ENCODE peak calls at places on chromosome 19, in five cellular contexts. One of them, this sample, is unnamed.
A peak's percentile ranks its signal among the peaks of the same experiment; 100 is the strongest.

GRCh38 chr19:13165091-13165997 is 15.1 kb downstream of the IER2 start:
- DNase-seq in body of pancreas: no peak
- DNase-seq in tibial nerve: no peak
- DNase-seq in adrenal gland: no peak
- DNase-seq in uterus: no peak
- DNase-seq in this sample: no peak

GRCh38 chr19:2453431-2454025 is 3.2 kb downstream of the LMNB2 start:
- DNase-seq in tibial nerve: no peak
- DNase-seq in body of pancreas: no peak
- DNase-seq in adrenal gland: no peak
- DNase-seq in uterus: no peak
- DNase-seq in this sample: no peak

GRCh38 chr19:2488942-2489731 is 13.2 kb downstream of the GADD45B start:
- DNase-seq in adrenal gland: peak; percentile 73
- DNase-seq in body of pancreas: peak; percentile 83
- DNase-seq in uterus: no peak
- DNase-seq in tibial nerve: no peak
- DNase-seq in this sample: peak; percentile 50

GRCh38 chr19:46955114-46955812 is 64.4 kb upstream of the NPAS1 start:
- DNase-seq in tibial nerve: no peak
- DNase-seq in adrenal gland: no peak
- DNase-seq in body of pancreas: no peak
- DNase-seq in uterus: no peak
- DNase-seq in this sample: no peak

GRCh38 chr19:443005-443404 is 17.8 kb downstream of the SHC2 start:
- DNase-seq in adrenal gland: no peak
- DNase-seq in body of pancreas: no peak
- DNase-seq in tibial nerve: no peak
- DNase-seq in uterus: no peak
- DNase-seq in this sample: no peak

GRCh38 chr19:38924383-38924782 is 6.2 kb downstream of the SARS2 start:
- DNase-seq in tibial nerve: no peak
- DNase-seq in uterus: no peak
- DNase-seq in body of pancreas: no peak
- DNase-seq in adrenal gland: no peak
- DNase-seq in this sample: no peak

GRCh38 chr19:4597278-4597974 is 37.9 kb upstream of the SEMA6B start:
- DNase-seq in uterus: no peak
- DNase-seq in tibial nerve: no peak
- DNase-seq in body of pancreas: no peak
- DNase-seq in adrenal gland: no peak
- DNase-seq in this sample: no peak

GRCh38 chr19:19749332-19750130 is 16.6 kb upstream of the ZNF14 start:
- DNase-seq in body of pancreas: no peak
- DNase-seq in tibial nerve: no peak
- DNase-seq in uterus: no peak
- DNase-seq in adrenal gland: no peak
- DNase-seq in this sample: no peak

GRCh38 chr19:47464619-47465018 is 7.1 kb downstream of the SLC8A2 start:
- DNase-seq in body of pancreas: no peak
- DNase-seq in uterus: no peak
- DNase-seq in tibial nerve: no peak
- DNase-seq in adrenal gland: no peak
- DNase-seq in this sample: no peak

GRCh38 chr19:15374796-15375440 is 4.7 kb downstream of the AKAP8 start:
- DNase-seq in adrenal gland: peak; percentile 94
- DNase-seq in uterus: peak; percentile 52
- DNase-seq in body of pancreas: no peak
- DNase-seq in tibial nerve: no peak
- DNase-seq in this sample: peak; percentile 81

GRCh38 chr19:43847246-43847645 is 20.1 kb downstream of the ZNF283 start:
- DNase-seq in body of pancreas: no peak
- DNase-seq in uterus: no peak
- DNase-seq in adrenal gland: no peak
- DNase-seq in tibial nerve: no peak
- DNase-seq in this sample: no peak

GRCh38 chr19:17616961-17617806 is 61.7 kb downstream of the COLGALT1 start:
- DNase-seq in uterus: no peak
- DNase-seq in tibial nerve: no peak
- DNase-seq in adrenal gland: no peak
- DNase-seq in body of pancreas: no peak
- DNase-seq in this sample: no peak

GRCh38 chr19:50425581-50425980 is 6.8 kb downstream of the SPIB start:
- DNase-seq in uterus: no peak
- DNase-seq in body of pancreas: no peak
- DNase-seq in tibial nerve: no peak
- DNase-seq in adrenal gland: no peak
- DNase-seq in this sample: no peak

GRCh38 chr19:3980353-3981251 is 4.7 kb downstream of the EEF2 start:
- DNase-seq in uterus: no peak
- DNase-seq in tibial nerve: no peak
- DNase-seq in body of pancreas: peak; percentile 13
- DNase-seq in adrenal gland: no peak
- DNase-seq in this sample: no peak

GRCh38 chr19:36997152-36997842 is 80.9 kb upstream of the ZNF420 start:
- DNase-seq in tibial nerve: no peak
- DNase-seq in body of pancreas: no peak
- DNase-seq in adrenal gland: no peak
- DNase-seq in uterus: no peak
- DNase-seq in this sample: no peak

GRCh38 chr19:49930483-49931011 is 1.2 kb upstream of the NUP62 start:
- DNase-seq in tibial nerve: no peak
- DNase-seq in adrenal gland: peak; percentile 76
- DNase-seq in body of pancreas: no peak
- DNase-seq in uterus: peak; percentile 57
- DNase-seq in this sample: peak; percentile 49

GRCh38 chr19:35509018-35509652 is 4.3 kb downstream of the DMKN start:
- DNase-seq in adrenal gland: no peak
- DNase-seq in uterus: no peak
- DNase-seq in body of pancreas: peak; percentile 89
- DNase-seq in tibial nerve: no peak
- DNase-seq in this sample: no peak

GRCh38 chr19:18587561-18587960 is 1.0 kb upstream of the REX1BD start:
- DNase-seq in body of pancreas: no peak
- DNase-seq in uterus: no peak
- DNase-seq in tibial nerve: no peak
- DNase-seq in adrenal gland: no peak
- DNase-seq in this sample: no peak

GRCh38 chr19:1691589-1692290 is 39.3 kb upstream of the TCF3 start:
- DNase-seq in uterus: no peak
- DNase-seq in tibial nerve: no peak
- DNase-seq in adrenal gland: no peak
- DNase-seq in body of pancreas: no peak
- DNase-seq in this sample: no peak

GRCh38 chr19:52660981-52661380 is 22.8 kb upstream of the ZNF83 start:
- DNase-seq in body of pancreas: no peak
- DNase-seq in uterus: no peak
- DNase-seq in adrenal gland: no peak
- DNase-seq in tibial nerve: no peak
- DNase-seq in this sample: no peak

GRCh38 chr19:36209372-36209771 is 5.1 kb downstream of the ZNF565 start:
- DNase-seq in body of pancreas: no peak
- DNase-seq in uterus: no peak
- DNase-seq in tibial nerve: no peak
- DNase-seq in adrenal gland: no peak
- DNase-seq in this sample: no peak

GRCh38 chr19:23996549-23996948 is 81.9 kb downstream of the ZNF726 start:
- DNase-seq in tibial nerve: no peak
- DNase-seq in uterus: no peak
- DNase-seq in body of pancreas: no peak
- DNase-seq in adrenal gland: no peak
- DNase-seq in this sample: no peak

GRCh38 chr19:22605275-22606211 is 28.6 kb upstream of the ZNF492 start:
- DNase-seq in uterus: no peak
- DNase-seq in body of pancreas: no peak
- DNase-seq in adrenal gland: no peak
- DNase-seq in tibial nerve: no peak
- DNase-seq in this sample: no peak

GRCh38 chr19:12872255-12872654 is 9.0 kb downstream of the DNASE2 start:
- DNase-seq in adrenal gland: no peak
- DNase-seq in uterus: no peak
- DNase-seq in body of pancreas: no peak
- DNase-seq in tibial nerve: no peak
- DNase-seq in this sample: no peak

GRCh38 chr19:18474366-18474887 is 36.5 kb upstream of the ISYNA1 start:
- DNase-seq in tibial nerve: no peak
- DNase-seq in body of pancreas: no peak
- DNase-seq in adrenal gland: no peak
- DNase-seq in uterus: no peak
- DNase-seq in this sample: no peak

GRCh38 chr19:17718988-17719711 is at the start of gene MAP1S:
- DNase-seq in body of pancreas: peak; percentile 42
- DNase-seq in adrenal gland: peak; percentile 34
- DNase-seq in tibial nerve: no peak
- DNase-seq in uterus: peak; percentile 34
- DNase-seq in this sample: peak; percentile 51

GRCh38 chr19:48502720-48503018 is 9.0 kb downstream of the LMTK3 start:
- DNase-seq in uterus: no peak
- DNase-seq in tibial nerve: no peak
- DNase-seq in body of pancreas: no peak
- DNase-seq in adrenal gland: no peak
- DNase-seq in this sample: no peak

GRCh38 chr19:8655340-8655709 is 24.9 kb downstream of the NFILZ start:
- DNase-seq in body of pancreas: no peak
- DNase-seq in tibial nerve: no peak
- DNase-seq in uterus: no peak
- DNase-seq in adrenal gland: no peak
- DNase-seq in this sample: no peak

GRCh38 chr19:33175886-33176669 is 18.1 kb upstream of the LRP3 start:
- DNase-seq in adrenal gland: peak; percentile 40
- DNase-seq in uterus: peak; percentile 43
- DNase-seq in body of pancreas: no peak
- DNase-seq in tibial nerve: no peak
- DNase-seq in this sample: no peak

GRCh38 chr19:30362156-30362754 is 9.9 kb upstream of the ZNF536 start:
- DNase-seq in adrenal gland: no peak
- DNase-seq in uterus: no peak
- DNase-seq in tibial nerve: no peak
- DNase-seq in body of pancreas: no peak
- DNase-seq in this sample: no peak

GRCh38 chr19:13902993-13903555 is 2.8 kb downstream of the BRME1 start:
- DNase-seq in uterus: no peak
- DNase-seq in tibial nerve: no peak
- DNase-seq in adrenal gland: no peak
- DNase-seq in body of pancreas: no peak
- DNase-seq in this sample: no peak

GRCh38 chr19:50378169-50378862 is 2.1 kb downstream of the NR1H2 start:
- DNase-seq in tibial nerve: no peak
- DNase-seq in adrenal gland: no peak
- DNase-seq in body of pancreas: no peak
- DNase-seq in uterus: no peak
- DNase-seq in this sample: no peak

GRCh38 chr19:56110515-56111448 is 10.3 kb downstream of the ZNF787 start:
- DNase-seq in tibial nerve: no peak
- DNase-seq in body of pancreas: peak; percentile 80
- DNase-seq in adrenal gland: peak; percentile 90
- DNase-seq in uterus: no peak
- DNase-seq in this sample: peak; percentile 65

GRCh38 chr19:56114051-56114694 is 6.9 kb downstream of the ZNF787 start:
- DNase-seq in body of pancreas: no peak
- DNase-seq in adrenal gland: no peak
- DNase-seq in uterus: no peak
- DNase-seq in tibial nerve: no peak
- DNase-seq in this sample: no peak

GRCh38 chr19:56112313-56112709 is 8.8 kb downstream of the ZNF787 start:
- DNase-seq in tibial nerve: no peak
- DNase-seq in adrenal gland: no peak
- DNase-seq in uterus: no peak
- DNase-seq in body of pancreas: no peak
- DNase-seq in this sample: no peak

GRCh38 chr19:56113071-56113632 is 7.9 kb downstream of the ZNF787 start:
- DNase-seq in tibial nerve: no peak
- DNase-seq in adrenal gland: no peak
- DNase-seq in body of pancreas: no peak
- DNase-seq in uterus: no peak
- DNase-seq in this sample: no peak

DNA sequence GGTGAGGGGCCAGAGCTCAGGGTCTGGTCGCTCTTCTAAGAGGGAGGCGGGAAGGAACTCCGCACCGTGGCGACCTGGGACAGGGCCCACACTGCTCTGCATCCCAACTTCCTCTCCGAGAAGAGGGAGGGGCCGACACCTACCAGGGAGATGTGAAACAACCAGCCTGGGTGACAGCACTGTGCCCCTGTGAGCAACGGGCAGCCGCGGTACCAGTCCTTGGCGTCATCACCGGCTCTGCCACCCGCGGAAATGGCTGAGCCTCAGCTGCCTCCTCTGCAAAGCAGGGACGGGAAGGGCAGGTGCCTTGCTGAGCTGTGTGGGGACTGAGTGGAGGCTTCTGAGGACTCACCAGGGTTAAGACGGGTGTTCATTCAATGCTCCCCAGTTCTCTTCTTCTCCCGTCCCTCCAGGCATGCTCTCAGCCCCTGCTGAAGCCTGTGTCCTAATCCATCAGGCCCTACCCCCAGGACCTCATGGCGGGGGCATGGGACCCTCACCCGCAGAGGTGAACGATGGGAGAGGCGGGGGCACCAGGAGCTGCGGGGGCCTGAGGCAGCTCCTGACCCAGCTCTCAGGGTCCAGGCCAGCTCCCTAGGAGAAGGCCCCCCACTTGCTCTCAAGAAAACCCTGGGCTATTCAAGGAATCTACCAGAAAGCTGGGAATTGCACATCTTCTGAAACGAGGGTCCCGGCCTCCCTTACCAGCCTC is 9.3 kb downstream of the ZNF787 start:
- DNase-seq in body of pancreas: peak; percentile 58
- DNase-seq in uterus: no peak
- DNase-seq in adrenal gland: peak; percentile 68
- DNase-seq in tibial nerve: no peak
- DNase-seq in this sample: peak; percentile 44
- H3K4me1 ChIP-seq in body of pancreas: peaks cover 86% of the 10 kb centered on the region
- H3K4me1 ChIP-seq in uterus: no peaks in the 10 kb centered on the region
- H3K4me1 ChIP-seq in adrenal gland: peaks cover 74% of the 10 kb centered on the region
- H3K4me1 ChIP-seq in tibial nerve: peaks cover 96% of the 10 kb centered on the region
- H3K4me1 ChIP-seq in this sample: peaks cover 84% of the 10 kb centered on the region

GRCh38 chr19:45922281-45922680 is 7.7 kb upstream of the NANOS2 start:
- DNase-seq in body of pancreas: no peak
- DNase-seq in uterus: no peak
- DNase-seq in tibial nerve: no peak
- DNase-seq in adrenal gland: no peak
- DNase-seq in this sample: no peak
- TF ChIP-seq CTCF in body of pancreas: no peak
- TF ChIP-seq CTCF in uterus: no peak
- TF ChIP-seq CTCF in tibial nerve: no peak
- TF ChIP-seq CTCF in adrenal gland: no peak
- TF ChIP-seq CTCF in this sample: no peak

GRCh38 chr19:16542045-16542893 is at the start of gene CHERP:
- DNase-seq in tibial nerve: peak; percentile 74
- DNase-seq in adrenal gland: peak; percentile 92
- DNase-seq in uterus: peak; percentile 91
- DNase-seq in body of pancreas: peak; percentile 93
- DNase-seq in this sample: peak; percentile 96
- H3K4me1 ChIP-seq in tibial nerve: peaks cover 53% of the 10 kb centered on the region
- H3K4me1 ChIP-seq in adrenal gland: peaks cover 38% of the 10 kb centered on the region
- H3K4me1 ChIP-seq in uterus: peaks cover 14% of the 10 kb centered on the region
- H3K4me1 ChIP-seq in body of pancreas: peaks cover 33% of the 10 kb centered on the region
- H3K4me1 ChIP-seq in this sample: peaks cover 50% of the 10 kb centered on the region

GRCh38 chr19:7197760-7198696 is 96.2 kb downstream of the INSR start:
- DNase-seq in tibial nerve: peak; percentile 85
- DNase-seq in uterus: peak; percentile 92
- DNase-seq in body of pancreas: peak; percentile 95
- DNase-seq in adrenal gland: peak; percentile 93
- DNase-seq in this sample: peak; percentile 93
- TF ChIP-seq CTCF in tibial nerve: peak; percentile 9
- TF ChIP-seq CTCF in uterus: no peak
- TF ChIP-seq CTCF in body of pancreas: peak; percentile 42
- TF ChIP-seq CTCF in adrenal gland: peak; percentile 40
- TF ChIP-seq CTCF in this sample: no peak